ENCODE peak calls at places on chromosomes 2 and 18, in six cellular contexts. One of them, this sample, is unnamed.
A peak's percentile ranks its signal among the peaks of the same experiment; 100 is the strongest.

GRCh38 chr2:74457549-74458131 is 598 bp upstream of the WBP1 start:
- DNase-seq in stomach: peak; percentile 74
- DNase-seq in HCT116: no peak
- DNase-seq in adrenal gland: peak; percentile 79
- DNase-seq in K562: no peak
- DNase-seq in suprapubic skin: peak; percentile 85
- DNase-seq in this sample: no peak

GRCh38 chr2:158815650-158816049 is 20.5 kb downstream of the DAPL1 start:
- DNase-seq in K562: no peak
- DNase-seq in adrenal gland: no peak
- DNase-seq in HCT116: no peak
- DNase-seq in stomach: no peak
- DNase-seq in suprapubic skin: no peak
- DNase-seq in this sample: no peak

GRCh38 chr2:238105506-238106338 is 5.6 kb downstream of the ESPNL start:
- DNase-seq in adrenal gland: no peak
- DNase-seq in suprapubic skin: peak; percentile 70
- DNase-seq in K562: no peak
- DNase-seq in HCT116: no peak
- DNase-seq in stomach: no peak
- DNase-seq in this sample: no peak

GRCh38 chr2:72920317-72921087 is 3.2 kb downstream of the EMX1 start:
- DNase-seq in adrenal gland: no peak
- DNase-seq in stomach: peak; percentile 20
- DNase-seq in HCT116: no peak
- DNase-seq in K562: no peak
- DNase-seq in suprapubic skin: no peak
- DNase-seq in this sample: no peak

GRCh38 chr2:97919858-97920257 is 75.9 kb downstream of the TMEM131 start:
- DNase-seq in adrenal gland: no peak
- DNase-seq in HCT116: no peak
- DNase-seq in suprapubic skin: no peak
- DNase-seq in K562: no peak
- DNase-seq in stomach: no peak
- DNase-seq in this sample: no peak

GRCh38 chr2:68643011-68643873 is at the start of gene PROKR1:
- DNase-seq in HCT116: no peak
- DNase-seq in adrenal gland: peak; percentile 54
- DNase-seq in stomach: peak; percentile 57
- DNase-seq in K562: peak; percentile 53
- DNase-seq in suprapubic skin: no peak
- DNase-seq in this sample: no peak

GRCh38 chr2:203802277-203803045 is 65.1 kb upstream of the CTLA4 start:
- DNase-seq in HCT116: no peak
- DNase-seq in suprapubic skin: no peak
- DNase-seq in adrenal gland: no peak
- DNase-seq in stomach: no peak
- DNase-seq in K562: no peak
- DNase-seq in this sample: no peak

GRCh38 chr2:218060950-218061660 is 7.9 kb upstream of the RUFY4 start:
- DNase-seq in HCT116: no peak
- DNase-seq in adrenal gland: no peak
- DNase-seq in stomach: no peak
- DNase-seq in suprapubic skin: no peak
- DNase-seq in K562: no peak
- DNase-seq in this sample: no peak

GRCh38 chr2:172109670-172110421 is 7.1 kb upstream of the DLX2 start:
- DNase-seq in adrenal gland: no peak
- DNase-seq in K562: no peak
- DNase-seq in HCT116: no peak
- DNase-seq in stomach: no peak
- DNase-seq in suprapubic skin: no peak
- DNase-seq in this sample: no peak

GRCh38 chr2:72841462-72842125 is 15.8 kb upstream of the EXOC6B start:
- DNase-seq in K562: no peak
- DNase-seq in suprapubic skin: no peak
- DNase-seq in adrenal gland: no peak
- DNase-seq in stomach: no peak
- DNase-seq in HCT116: no peak
- DNase-seq in this sample: no peak

GRCh38 chr2:181164699-181165098 is 184.3 kb downstream of the UBE2E3 start:
- DNase-seq in adrenal gland: no peak
- DNase-seq in K562: no peak
- DNase-seq in HCT116: no peak
- DNase-seq in suprapubic skin: no peak
- DNase-seq in stomach: no peak
- DNase-seq in this sample: no peak

GRCh38 chr18:7696846-7697245 is 129.7 kb downstream of the PTPRM start:
- DNase-seq in HCT116: no peak
- DNase-seq in stomach: no peak
- DNase-seq in suprapubic skin: no peak
- DNase-seq in K562: no peak
- DNase-seq in adrenal gland: no peak
- DNase-seq in this sample: no peak

GRCh38 chr2:62112192-62112591 is 83.7 kb upstream of the B3GNT2 start:
- DNase-seq in suprapubic skin: no peak
- DNase-seq in K562: no peak
- DNase-seq in HCT116: no peak
- DNase-seq in adrenal gland: no peak
- DNase-seq in stomach: no peak
- DNase-seq in this sample: no peak

GRCh38 chr2:169462896-169463695 is 16.2 kb upstream of the BBS5 start:
- DNase-seq in adrenal gland: no peak
- DNase-seq in HCT116: no peak
- DNase-seq in stomach: no peak
- DNase-seq in suprapubic skin: no peak
- DNase-seq in K562: no peak
- DNase-seq in this sample: no peak

GRCh38 chr2:32418777-32419176 is 62.0 kb downstream of the BIRC6 start:
- DNase-seq in stomach: no peak
- DNase-seq in K562: no peak
- DNase-seq in suprapubic skin: no peak
- DNase-seq in adrenal gland: no peak
- DNase-seq in HCT116: no peak
- DNase-seq in this sample: no peak

GRCh38 chr2:239880396-239880795 is 144.7 kb downstream of the NDUFA10 start:
- DNase-seq in stomach: peak; percentile 18
- DNase-seq in HCT116: no peak
- DNase-seq in suprapubic skin: peak; percentile 45
- DNase-seq in K562: no peak
- DNase-seq in adrenal gland: peak; percentile 11
- DNase-seq in this sample: peak; percentile 47

GRCh38 chr2:86393521-86394490 is 47.4 kb upstream of the KDM3A start:
- DNase-seq in HCT116: peak; percentile 12
- DNase-seq in suprapubic skin: no peak
- DNase-seq in K562: no peak
- DNase-seq in stomach: peak; percentile 42
- DNase-seq in adrenal gland: no peak
- DNase-seq in this sample: no peak

GRCh38 chr2:240433973-240434727 is 1.3 kb upstream of the GPC1 start:
- DNase-seq in K562: peak; percentile 30
- DNase-seq in stomach: no peak
- DNase-seq in suprapubic skin: peak; percentile 79
- DNase-seq in adrenal gland: peak; percentile 72
- DNase-seq in HCT116: peak; percentile 81
- DNase-seq in this sample: no peak

GRCh38 chr2:32558492-32558891 is 69.4 kb upstream of the TTC27 start:
- DNase-seq in adrenal gland: no peak
- DNase-seq in suprapubic skin: no peak
- DNase-seq in stomach: no peak
- DNase-seq in HCT116: no peak
- DNase-seq in K562: no peak
- DNase-seq in this sample: no peak

GRCh38 chr2:47056875-47057731 is 98.0 kb downstream of the STPG4 start:
- DNase-seq in stomach: no peak
- DNase-seq in suprapubic skin: no peak
- DNase-seq in K562: no peak
- DNase-seq in adrenal gland: no peak
- DNase-seq in HCT116: no peak
- DNase-seq in this sample: no peak

GRCh38 chr18:79850731-79851130 is 53.0 kb downstream of the KCNG2 start:
- DNase-seq in adrenal gland: no peak
- DNase-seq in stomach: no peak
- DNase-seq in HCT116: no peak
- DNase-seq in K562: no peak
- DNase-seq in suprapubic skin: no peak
- DNase-seq in this sample: peak; percentile 69

GRCh38 chr2:20616341-20616871 is 34.5 kb downstream of the HS1BP3 start:
- DNase-seq in adrenal gland: no peak
- DNase-seq in K562: no peak
- DNase-seq in suprapubic skin: peak; percentile 70
- DNase-seq in HCT116: no peak
- DNase-seq in stomach: peak; percentile 18
- DNase-seq in this sample: no peak

GRCh38 chr18:22108674-22109073 is 60.7 kb upstream of the GATA6 start:
- DNase-seq in HCT116: peak; percentile 7
- DNase-seq in stomach: peak; percentile 35
- DNase-seq in adrenal gland: no peak
- DNase-seq in K562: no peak
- DNase-seq in suprapubic skin: no peak
- DNase-seq in this sample: no peak

GRCh38 chr2:149383340-149383739 is 53.0 kb downstream of the LYPD6 start:
- DNase-seq in HCT116: no peak
- DNase-seq in adrenal gland: no peak
- DNase-seq in suprapubic skin: no peak
- DNase-seq in stomach: no peak
- DNase-seq in K562: no peak
- DNase-seq in this sample: no peak

GRCh38 chr2:73187549-73187948 is 14.8 kb upstream of the NOTO start:
- DNase-seq in adrenal gland: no peak
- DNase-seq in K562: no peak
- DNase-seq in HCT116: no peak
- DNase-seq in suprapubic skin: no peak
- DNase-seq in stomach: no peak
- DNase-seq in this sample: no peak

GRCh38 chr2:127105656-127106456 is 1.1 kb downstream of the BIN1 start:
- DNase-seq in stomach: no peak
- DNase-seq in HCT116: no peak
- DNase-seq in K562: no peak
- DNase-seq in adrenal gland: peak; percentile 50
- DNase-seq in suprapubic skin: peak; percentile 76
- DNase-seq in this sample: peak; percentile 87
- TF ChIP-seq POLR2A in stomach: no peak
- TF ChIP-seq POLR2A in HCT116: no peak
- TF ChIP-seq POLR2A in K562: no peak
- TF ChIP-seq POLR2A in adrenal gland: no peak
- TF ChIP-seq POLR2A in suprapubic skin: no peak
- TF ChIP-seq POLR2A in this sample: peak; percentile 5

GRCh38 chr18:31684279-31685096 is at the start of gene B4GALT6:
- DNase-seq in adrenal gland: peak; percentile 52
- DNase-seq in K562: peak; percentile 16
- DNase-seq in stomach: no peak
- DNase-seq in suprapubic skin: no peak
- DNase-seq in HCT116: no peak
- DNase-seq in this sample: no peak

GRCh38 chr18:31680836-31681568 is 3.4 kb downstream of the B4GALT6 start:
- DNase-seq in suprapubic skin: no peak
- DNase-seq in stomach: no peak
- DNase-seq in HCT116: no peak
- DNase-seq in K562: peak; percentile 16
- DNase-seq in adrenal gland: no peak
- DNase-seq in this sample: no peak

GRCh38 chr18:31683968-31684278 is 458 bp downstream of the B4GALT6 start:
- DNase-seq in suprapubic skin: no peak
- DNase-seq in adrenal gland: no peak
- DNase-seq in HCT116: no peak
- DNase-seq in stomach: no peak
- DNase-seq in K562: no peak
- DNase-seq in this sample: peak; percentile 29

GRCh38 chr18:31685097-31686082 is 1.0 kb upstream of the B4GALT6 start:
- DNase-seq in stomach: peak; percentile 70
- DNase-seq in suprapubic skin: no peak
- DNase-seq in adrenal gland: peak; percentile 82
- DNase-seq in HCT116: peak; percentile 44
- DNase-seq in K562: peak; percentile 32
- DNase-seq in this sample: no peak

DNA sequence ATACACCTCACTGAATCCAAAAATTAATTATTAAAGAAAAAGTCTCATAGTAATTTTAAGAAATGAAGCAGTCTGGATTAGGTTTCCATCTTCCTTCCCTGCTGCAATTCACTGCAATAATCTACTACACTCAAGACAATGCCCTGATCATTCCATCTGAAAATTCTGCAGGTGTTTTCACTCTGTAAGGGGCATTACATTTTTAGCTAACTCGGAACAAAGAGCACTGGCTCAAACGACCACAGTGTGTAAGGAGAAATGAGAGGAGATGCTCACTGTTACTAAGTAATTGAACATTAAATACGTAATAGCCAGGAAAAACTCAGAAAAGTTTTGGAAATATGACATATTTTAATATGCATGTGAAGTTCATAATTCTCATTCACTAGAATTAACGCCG is 1.3 kb downstream of the B4GALT6 start:
- DNase-seq in suprapubic skin: no peak
- DNase-seq in adrenal gland: no peak
- DNase-seq in K562: no peak
- DNase-seq in stomach: no peak
- DNase-seq in HCT116: no peak
- DNase-seq in this sample: no peak
- H3K4me1 ChIP-seq in suprapubic skin: peaks cover 33% of the 10 kb centered on the region
- H3K4me1 ChIP-seq in adrenal gland: peaks cover 34% of the 10 kb centered on the region
- H3K4me1 ChIP-seq in K562: peaks cover 12% of the 10 kb centered on the region
- H3K4me1 ChIP-seq in stomach: peaks cover 27% of the 10 kb centered on the region
- H3K4me1 ChIP-seq in HCT116: peaks cover 72% of the 10 kb centered on the region
- H3K4me1 ChIP-seq in this sample: peaks cover 18% of the 10 kb centered on the region

GRCh38 chr18:12702221-12703095 is at the start of the genes CEP76 and PSMG2:
- DNase-seq in stomach: peak; percentile 88
- DNase-seq in adrenal gland: peak; percentile 88
- DNase-seq in suprapubic skin: peak; percentile 93
- DNase-seq in HCT116: peak; percentile 64
- DNase-seq in K562: peak; percentile 93
- DNase-seq in this sample: no peak
- TF ChIP-seq CTCF in stomach: no peak
- TF ChIP-seq CTCF in adrenal gland: no peak
- TF ChIP-seq CTCF in suprapubic skin: no peak
- TF ChIP-seq CTCF in HCT116: no peak
- TF ChIP-seq CTCF in K562: no peak
- TF ChIP-seq CTCF in this sample: no peak

DNA sequence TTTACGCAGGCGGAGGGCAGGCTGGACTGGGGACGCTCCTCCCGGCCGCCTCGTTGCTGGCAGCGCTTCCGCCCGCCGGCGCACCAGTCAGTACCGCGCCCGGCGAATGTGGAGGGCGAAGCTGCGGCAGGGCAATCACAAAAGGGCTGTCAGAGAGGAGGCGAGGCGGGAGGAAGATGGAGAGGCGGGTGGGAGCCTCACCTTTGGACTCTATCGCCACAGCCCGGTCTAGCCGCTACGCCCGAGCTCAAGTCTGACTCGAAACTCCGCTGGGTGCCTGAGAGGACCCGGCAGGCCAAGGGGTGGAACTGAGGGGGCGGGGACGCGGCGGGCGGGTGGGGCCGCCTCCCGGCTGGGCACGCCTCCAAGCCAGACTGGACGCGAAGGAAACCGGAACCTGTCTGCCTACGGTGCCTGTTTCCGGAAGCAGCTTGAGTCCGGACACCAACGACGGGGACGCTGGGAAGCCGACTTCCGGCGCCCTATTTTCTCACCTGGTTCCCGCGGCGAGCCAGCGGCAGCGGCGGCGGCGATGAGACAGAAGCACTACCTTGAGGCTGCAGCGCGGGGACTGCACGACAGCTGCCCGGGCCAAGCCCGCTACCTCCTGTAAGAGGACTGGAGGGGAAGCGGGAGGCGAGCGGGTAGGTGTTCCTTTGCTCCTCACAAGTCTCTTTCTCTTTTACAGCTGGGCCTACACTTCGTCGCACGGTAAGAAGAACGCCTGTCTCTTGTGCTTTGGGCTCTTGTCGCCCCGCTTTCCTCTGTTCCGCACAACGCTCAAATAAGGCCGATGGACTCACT is at the start of gene RMP24:
- DNase-seq in HCT116: peak; percentile 94
- DNase-seq in suprapubic skin: peak; percentile 96
- DNase-seq in adrenal gland: peak; percentile 95
- DNase-seq in stomach: peak; percentile 97
- DNase-seq in K562: peak; percentile 96
- DNase-seq in this sample: peak; percentile 96
- TF ChIP-seq POLR2A in HCT116: peak; percentile 63
- TF ChIP-seq POLR2A in suprapubic skin: no peak
- TF ChIP-seq POLR2A in adrenal gland: peak; percentile 49
- TF ChIP-seq POLR2A in stomach: no peak
- TF ChIP-seq POLR2A in K562: peak; percentile 93
- TF ChIP-seq POLR2A in this sample: no peak